ENCODE peak calls at places on chromosomes 16 and 17, in six cellular contexts. One of them, this sample, is unnamed.
A peak's percentile ranks its signal among the peaks of the same experiment; 100 is the strongest.

GRCh38 chr17:19651461-19652238 is 3.1 kb downstream of the ALDH3A2 start:
- DNase-seq in aorta: no peak
- DNase-seq in Daoy: no peak
- DNase-seq in MCF 10A: peak; percentile 45
- DNase-seq in naive thymus-derived CD8-positive, alpha-beta T cell: no peak
- DNase-seq in LoVo: no peak
- DNase-seq in this sample: no peak

GRCh38 chr16:74607967-74608356 is 1.0 kb upstream of the GLG1 start:
- DNase-seq in aorta: no peak
- DNase-seq in Daoy: peak; percentile 14
- DNase-seq in MCF 10A: no peak
- DNase-seq in naive thymus-derived CD8-positive, alpha-beta T cell: no peak
- DNase-seq in LoVo: no peak
- DNase-seq in this sample: peak; percentile 33

GRCh38 chr16:26195225-26195624 is 503.5 kb downstream of the HS3ST4 start:
- DNase-seq in aorta: no peak
- DNase-seq in Daoy: no peak
- DNase-seq in MCF 10A: no peak
- DNase-seq in naive thymus-derived CD8-positive, alpha-beta T cell: no peak
- DNase-seq in LoVo: no peak
- DNase-seq in this sample: no peak

GRCh38 chr16:2477327-2477726 is 2.4 kb downstream of the TBC1D24 start:
- DNase-seq in aorta: no peak
- DNase-seq in Daoy: no peak
- DNase-seq in MCF 10A: no peak
- DNase-seq in naive thymus-derived CD8-positive, alpha-beta T cell: no peak
- DNase-seq in LoVo: no peak
- DNase-seq in this sample: no peak

GRCh38 chr17:55990332-55991006 is 162.8 kb upstream of the ANKFN1 start:
- DNase-seq in aorta: no peak
- DNase-seq in Daoy: no peak
- DNase-seq in MCF 10A: no peak
- DNase-seq in naive thymus-derived CD8-positive, alpha-beta T cell: no peak
- DNase-seq in LoVo: no peak
- DNase-seq in this sample: no peak

GRCh38 chr16:69818811-69819587 is 56.9 kb downstream of the WWP2 start:
- DNase-seq in aorta: no peak
- DNase-seq in Daoy: no peak
- DNase-seq in MCF 10A: no peak
- DNase-seq in naive thymus-derived CD8-positive, alpha-beta T cell: no peak
- DNase-seq in LoVo: no peak
- DNase-seq in this sample: no peak

GRCh38 chr16:23514381-23515152 is 4.3 kb upstream of the GGA2 start:
- DNase-seq in aorta: peak; percentile 5
- DNase-seq in Daoy: no peak
- DNase-seq in MCF 10A: no peak
- DNase-seq in naive thymus-derived CD8-positive, alpha-beta T cell: peak; percentile 62
- DNase-seq in LoVo: no peak
- DNase-seq in this sample: no peak

GRCh38 chr16:80804451-80805383 is at the start of gene CDYL2:
- DNase-seq in aorta: peak; percentile 52
- DNase-seq in Daoy: peak; percentile 54
- DNase-seq in MCF 10A: peak; percentile 11
- DNase-seq in naive thymus-derived CD8-positive, alpha-beta T cell: no peak
- DNase-seq in LoVo: peak; percentile 72
- DNase-seq in this sample: no peak

GRCh38 chr17:74646231-74646630 is 22.7 kb upstream of the CD300E start:
- DNase-seq in aorta: no peak
- DNase-seq in Daoy: peak; percentile 26
- DNase-seq in MCF 10A: peak; percentile 61
- DNase-seq in naive thymus-derived CD8-positive, alpha-beta T cell: peak; percentile 16
- DNase-seq in LoVo: no peak
- DNase-seq in this sample: peak; percentile 50

This sample was measured in HT1080.